ENCODE peak calls at places on chromosomes 2 and 18, in four cellular contexts. L is mesendoderm, X is H9, S is H1. M is an unnamed sample.
A peak's percentile ranks its signal among the peaks of the same experiment; 100 is the strongest.

GRCh38 chr18:46247938-46248337 is 143.8 kb downstream of the HAUS1 start:
- DNase-seq in S (no peak), X (no peak), L (no peak), M (no peak)

GRCh38 chr2:116754371-116755101 is 1060.0 kb upstream of the DDX18 start:
- DNase-seq in X (peak; percentile 76), S (peak; percentile 63), L (peak; percentile 25), M (no peak)

GRCh38 chr2:25494626-25495025 is 152.9 kb upstream of the DNMT3A start:
- DNase-seq in L (peak; percentile 79), S (no peak), X (peak; percentile 34), M (peak; percentile 66)

GRCh38 chr2:120203341-120204021 is 19.7 kb downstream of the TMEM185B start:
- DNase-seq in X (peak; percentile 30), L (no peak), S (no peak), M (no peak)

GRCh38 chr2:96501471-96501874 is 3.7 kb downstream of the NEURL3 start:
- DNase-seq in L (no peak), X (no peak), S (no peak), M (no peak)

GRCh38 chr2:233700028-233700635 is 7.4 kb downstream of the UGT1A6 start:
- DNase-seq in X (no peak), S (no peak), L (peak; percentile 51), M (peak; percentile 69)

GRCh38 chr2:195622966-195623365 is 34.1 kb upstream of the SLC39A10 start:
- DNase-seq in X (no peak), S (no peak), L (peak; percentile 82), M (peak; percentile 12)

GRCh38 chr18:8798996-8799395 is 93.6 kb downstream of the MTCL1 start:
- DNase-seq in X (no peak), L (no peak), S (no peak), M (no peak)

GRCh38 chr18:62634471-62634870 is 80.9 kb upstream of the PHLPP1 start:
- DNase-seq in L (no peak), X (no peak), S (no peak), M (no peak)

GRCh38 chr2:187084524-187084923 is 235.6 kb upstream of the ZSWIM2 start:
- DNase-seq in X (no peak), L (no peak), S (no peak), M (no peak)

GRCh38 chr2:211766689-211767088 is 771.9 kb downstream of the ERBB4 start:
- DNase-seq in L (peak; percentile 69), S (peak; percentile 48), X (peak; percentile 83), M (no peak)

GRCh38 chr2:96374211-96374951 is 38.8 kb downstream of the NCAPH start:
- DNase-seq in L (no peak), S (no peak), X (no peak), M (peak; percentile 39)

GRCh38 chr2:16039055-16039454 is 98.7 kb downstream of the MYCN start:
- DNase-seq in L (no peak), S (no peak), X (no peak), M (no peak)
- H3K56ac ChIP-seq in L (no peak overlapping the region), S (no peak overlapping the region), X (no peak overlapping the region), M (no peak overlapping the region)

GRCh38 chr2:12010779-12011178 is 264.3 kb downstream of the LPIN1 start:
- DNase-seq in X (no peak), L (no peak), S (no peak), M (no peak)
- H3K56ac ChIP-seq in X (no peak overlapping the region), L (no peak overlapping the region), S (no peak overlapping the region), M (no peak overlapping the region)

DNA sequence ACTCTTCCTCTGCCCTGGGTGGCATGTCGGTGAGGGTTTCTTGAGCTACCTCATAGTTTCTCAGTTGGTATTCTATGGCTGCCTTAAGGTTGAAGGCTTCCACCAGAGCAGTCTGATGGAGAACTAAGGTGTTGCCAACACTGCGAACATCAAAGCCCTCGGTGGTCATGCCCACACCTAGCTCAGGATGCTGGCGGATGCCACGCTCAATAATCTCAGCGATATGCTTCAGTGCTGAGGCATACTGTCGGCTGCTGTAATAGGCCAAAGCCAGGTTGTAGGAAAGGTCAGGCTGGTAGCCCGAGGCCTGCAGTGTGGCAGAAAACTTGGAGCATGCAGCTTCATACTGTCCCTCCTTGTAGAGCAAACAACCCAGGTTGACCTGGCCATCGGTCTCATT is 225.3 kb downstream of the AGPS start:
- DNase-seq in L (no peak), S (no peak), X (no peak), M (no peak)
- H3K56ac ChIP-seq in L (peak overlapping the region; percentile 97), S (no peak overlapping the region), X (no peak overlapping the region), M (no peak overlapping the region)

GRCh38 chr2:223232896-223233295 is 180.9 kb downstream of the KCNE4 start:
- DNase-seq in S (no peak), X (no peak), L (no peak), M (no peak)
- H3K56ac ChIP-seq in S (no peak overlapping the region), X (no peak overlapping the region), L (no peak overlapping the region), M (no peak overlapping the region)

DNA sequence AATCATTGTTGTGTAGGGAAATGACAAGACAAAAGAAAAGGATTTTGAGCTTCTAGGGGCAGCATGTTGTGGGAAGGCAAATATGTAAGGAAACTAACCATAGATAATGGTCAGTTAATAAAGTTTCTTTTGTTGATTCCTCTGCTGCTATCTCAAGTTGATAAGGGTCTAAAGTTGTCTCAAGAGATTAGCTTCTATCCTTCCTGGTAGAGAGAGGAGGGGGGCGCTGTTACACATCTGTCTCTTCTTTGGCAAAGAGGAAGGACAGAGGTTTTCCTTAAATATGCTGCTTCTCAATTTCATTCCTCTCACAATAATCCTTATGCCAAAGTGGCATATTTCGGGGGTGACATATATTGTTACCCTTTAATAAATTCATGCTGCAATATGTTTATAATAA is 944.0 kb downstream of the DPP10 start:
- DNase-seq in X (no peak), S (no peak), L (peak; percentile 84), M (no peak)
- H3K56ac ChIP-seq in X (no peak overlapping the region), S (no peak overlapping the region), L (no peak overlapping the region), M (no peak overlapping the region)

GRCh38 chr18:51446571-51447210 is 249.2 kb upstream of the MEX3C start:
- DNase-seq in X (no peak), S (no peak), L (no peak), M (no peak)

GRCh38 chr18:51453594-51453993 is 256.1 kb upstream of the MEX3C start:
- DNase-seq in S (no peak), X (no peak), L (no peak), M (no peak)

GRCh38 chr18:51448949-51449348 is 251.5 kb upstream of the MEX3C start:
- DNase-seq in S (no peak), X (no peak), L (no peak), M (no peak)

GRCh38 chr18:51447351-51447896 is 249.9 kb upstream of the MEX3C start:
- DNase-seq in X (peak; percentile 50), S (peak; percentile 48), L (peak; percentile 9), M (no peak)

DNA sequence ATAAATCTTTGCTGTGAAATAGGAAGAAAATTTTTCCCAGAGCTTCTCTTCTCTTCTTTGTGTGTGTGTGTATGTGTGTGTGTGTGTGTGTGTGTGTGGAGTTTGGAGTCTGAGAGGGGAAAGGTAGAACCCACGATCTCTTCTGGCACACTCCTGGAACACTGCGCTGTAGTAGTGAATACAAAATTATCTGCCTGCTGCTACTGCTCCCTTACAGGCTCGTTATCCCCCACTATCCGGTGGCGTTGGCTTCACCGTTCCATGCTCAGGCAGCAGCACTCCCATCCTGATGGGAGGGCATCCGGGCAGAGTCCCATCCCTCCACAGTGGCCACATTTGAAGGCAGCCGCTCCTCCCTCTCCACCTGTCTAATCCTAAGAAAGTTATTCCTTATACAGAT is 250.5 kb upstream of the MEX3C start:
- DNase-seq in L (no peak), X (no peak), S (no peak), M (no peak)
- H3K56ac ChIP-seq in L (no peak overlapping the region), X (no peak overlapping the region), S (no peak overlapping the region), M (no peak overlapping the region)

DNA sequence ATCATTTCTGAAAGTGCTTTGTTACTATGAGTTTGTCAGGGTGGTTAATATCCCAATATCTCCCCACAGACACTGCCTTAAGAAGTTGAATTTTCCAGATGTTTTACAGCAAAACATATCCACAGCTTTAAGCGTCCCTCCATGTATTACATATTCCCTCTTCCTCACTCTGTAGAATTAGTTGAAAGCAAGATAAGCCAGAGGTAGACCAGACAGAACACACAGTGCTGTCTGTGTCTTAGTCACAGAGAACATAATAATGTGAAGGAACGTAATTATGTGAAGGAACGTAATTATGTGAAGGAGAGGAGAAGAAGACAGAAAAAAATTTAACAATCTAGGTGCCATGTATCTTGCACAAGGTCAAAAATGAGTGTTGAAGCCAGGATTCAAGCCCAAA is 81.9 kb upstream of the LRATD1 start:
- DNase-seq in S (no peak), L (no peak), X (no peak), M (no peak)
- H3K56ac ChIP-seq in S (no peak overlapping the region), L (no peak overlapping the region), X (no peak overlapping the region), M (no peak overlapping the region)

GRCh38 chr18:77481541-77481940 is 231.9 kb downstream of the GALR1 start:
- DNase-seq in L (no peak), S (no peak), X (no peak), M (no peak)

GRCh38 chr18:77482190-77482928 is 232.7 kb downstream of the GALR1 start:
- DNase-seq in X (no peak), S (no peak), L (no peak), M (no peak)

GRCh38 chr18:77479047-77479446 is 229.4 kb downstream of the GALR1 start:
- DNase-seq in S (no peak), L (no peak), X (no peak), M (no peak)

DNA sequence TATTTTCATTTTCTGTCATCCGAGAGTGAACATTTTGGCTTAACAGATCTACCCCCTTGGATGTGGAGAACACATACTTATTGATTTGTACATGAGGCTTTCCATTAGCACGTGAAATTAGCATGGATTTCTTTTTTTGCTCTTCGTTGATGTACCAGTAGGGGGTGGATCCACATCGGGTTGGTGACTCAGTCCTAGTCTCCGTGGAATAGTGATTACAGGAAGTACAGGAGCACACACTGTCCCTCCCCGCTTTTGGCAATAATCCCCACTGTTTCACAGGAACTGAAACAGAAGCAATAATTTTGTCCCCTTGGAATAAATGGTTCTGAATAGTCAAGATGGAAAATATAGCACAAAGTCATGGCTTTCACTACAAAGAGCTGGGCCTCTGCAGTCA is 229.0 kb downstream of the GALR1 start:
- DNase-seq in S (no peak), X (no peak), L (peak; percentile 32), M (no peak)
- H3K56ac ChIP-seq in S (no peak overlapping the region), X (no peak overlapping the region), L (no peak overlapping the region), M (no peak overlapping the region)

M was measured in IMR-90.